ENCODE peak calls at places on chromosomes 6 and 20, in five cellular contexts. One of them, this sample, is unnamed.

GRCh38 chr20:24501764-24502163 is 32.3 kb downstream of the SYNDIG1 start:
- DNase-seq in psoas muscle: no peak
- DNase-seq in NCI-H510A treated with DMSO at 0.1 percent for 48 hours: no peak
- DNase-seq in substantia nigra: no peak
- DNase-seq in lower lobe of right lung: no peak
- DNase-seq in this sample: no peak

GRCh38 chr20:47878601-47879004 is 93.3 kb upstream of the SULF2 start:
- DNase-seq in psoas muscle: no peak
- DNase-seq in NCI-H510A treated with DMSO at 0.1 percent for 48 hours: no peak
- DNase-seq in substantia nigra: no peak
- DNase-seq in lower lobe of right lung: no peak
- DNase-seq in this sample: no peak

GRCh38 chr20:46752639-46753235 is 43.3 kb downstream of the SLC2A10 start:
- DNase-seq in psoas muscle: peak; percentile 74
- DNase-seq in NCI-H510A treated with DMSO at 0.1 percent for 48 hours: peak; percentile 78
- DNase-seq in substantia nigra: peak; percentile 45
- DNase-seq in lower lobe of right lung: peak; percentile 67
- DNase-seq in this sample: no peak

GRCh38 chr20:19347943-19348456 is 135.6 kb downstream of the SLC24A3 start:
- DNase-seq in psoas muscle: peak; percentile 60
- DNase-seq in NCI-H510A treated with DMSO at 0.1 percent for 48 hours: no peak
- DNase-seq in substantia nigra: no peak
- DNase-seq in lower lobe of right lung: no peak
- DNase-seq in this sample: no peak

GRCh38 chr20:8043687-8044278 is 24.2 kb upstream of the TMX4 start:
- DNase-seq in psoas muscle: no peak
- DNase-seq in NCI-H510A treated with DMSO at 0.1 percent for 48 hours: peak; percentile 95
- DNase-seq in substantia nigra: no peak
- DNase-seq in lower lobe of right lung: no peak
- DNase-seq in this sample: no peak

GRCh38 chr6:109783245-109783990 is 92.3 kb downstream of the FIG4 start:
- DNase-seq in psoas muscle: no peak
- DNase-seq in NCI-H510A treated with DMSO at 0.1 percent for 48 hours: no peak
- DNase-seq in substantia nigra: no peak
- DNase-seq in lower lobe of right lung: no peak
- DNase-seq in this sample: no peak

GRCh38 chr6:163415176-163415619 is 680 bp downstream of the QKI start:
- DNase-seq in psoas muscle: peak; percentile 62
- DNase-seq in NCI-H510A treated with DMSO at 0.1 percent for 48 hours: no peak
- DNase-seq in substantia nigra: no peak
- DNase-seq in lower lobe of right lung: peak; percentile 53
- DNase-seq in this sample: peak; percentile 41

GRCh38 chr6:10722570-10722819 is 375 bp upstream of the TMEM14C start:
- DNase-seq in psoas muscle: no peak
- DNase-seq in NCI-H510A treated with DMSO at 0.1 percent for 48 hours: no peak
- DNase-seq in substantia nigra: no peak
- DNase-seq in lower lobe of right lung: no peak
- DNase-seq in this sample: no peak

GRCh38 chr6:23412770-23413169 is 713.2 kb upstream of the NRSN1 start:
- DNase-seq in psoas muscle: no peak
- DNase-seq in NCI-H510A treated with DMSO at 0.1 percent for 48 hours: no peak
- DNase-seq in substantia nigra: no peak
- DNase-seq in lower lobe of right lung: no peak
- DNase-seq in this sample: no peak

GRCh38 chr6:125974214-125974866 is 12.0 kb upstream of the TRMT11 start:
- DNase-seq in psoas muscle: no peak
- DNase-seq in NCI-H510A treated with DMSO at 0.1 percent for 48 hours: peak; percentile 34
- DNase-seq in substantia nigra: no peak
- DNase-seq in lower lobe of right lung: no peak
- DNase-seq in this sample: no peak

GRCh38 chr6:52138284-52138683 is 47.9 kb upstream of the IL17A start:
- DNase-seq in psoas muscle: no peak
- DNase-seq in NCI-H510A treated with DMSO at 0.1 percent for 48 hours: no peak
- DNase-seq in substantia nigra: no peak
- DNase-seq in lower lobe of right lung: no peak
- DNase-seq in this sample: no peak

GRCh38 chr6:75551367-75551952 is 50.2 kb upstream of the SENP6 start:
- DNase-seq in psoas muscle: no peak
- DNase-seq in NCI-H510A treated with DMSO at 0.1 percent for 48 hours: no peak
- DNase-seq in substantia nigra: no peak
- DNase-seq in lower lobe of right lung: no peak
- DNase-seq in this sample: no peak

GRCh38 chr20:36346256-36346655 is 40.1 kb downstream of the DLGAP4 start:
- DNase-seq in psoas muscle: peak; percentile 4
- DNase-seq in NCI-H510A treated with DMSO at 0.1 percent for 48 hours: no peak
- DNase-seq in substantia nigra: no peak
- DNase-seq in lower lobe of right lung: no peak
- DNase-seq in this sample: no peak

GRCh38 chr6:15893556-15894253 is 230.9 kb upstream of the DTNBP1 start:
- DNase-seq in psoas muscle: no peak
- DNase-seq in NCI-H510A treated with DMSO at 0.1 percent for 48 hours: no peak
- DNase-seq in substantia nigra: no peak
- DNase-seq in lower lobe of right lung: no peak
- DNase-seq in this sample: no peak

GRCh38 chr6:154891901-154892300 is 103.2 kb upstream of the TIAM2 start:
- DNase-seq in psoas muscle: no peak
- DNase-seq in NCI-H510A treated with DMSO at 0.1 percent for 48 hours: no peak
- DNase-seq in substantia nigra: no peak
- DNase-seq in lower lobe of right lung: no peak
- DNase-seq in this sample: no peak

GRCh38 chr20:3783516-3784225 is 2.4 kb upstream of the SPEF1 start:
- DNase-seq in psoas muscle: peak; percentile 41
- DNase-seq in NCI-H510A treated with DMSO at 0.1 percent for 48 hours: no peak
- DNase-seq in substantia nigra: no peak
- DNase-seq in lower lobe of right lung: peak; percentile 28
- DNase-seq in this sample: no peak

GRCh38 chr6:36204068-36204753 is 7.7 kb downstream of the BRPF3 start:
- DNase-seq in psoas muscle: no peak
- DNase-seq in NCI-H510A treated with DMSO at 0.1 percent for 48 hours: no peak
- DNase-seq in substantia nigra: no peak
- DNase-seq in lower lobe of right lung: no peak
- DNase-seq in this sample: no peak

GRCh38 chr6:10441004-10441654 is 26.3 kb upstream of the TFAP2A start:
- DNase-seq in psoas muscle: no peak
- DNase-seq in NCI-H510A treated with DMSO at 0.1 percent for 48 hours: no peak
- DNase-seq in substantia nigra: no peak
- DNase-seq in lower lobe of right lung: no peak
- DNase-seq in this sample: no peak

GRCh38 chr20:15902493-15902892 is 670.8 kb downstream of the KIF16B start:
- DNase-seq in psoas muscle: no peak
- DNase-seq in NCI-H510A treated with DMSO at 0.1 percent for 48 hours: no peak
- DNase-seq in substantia nigra: no peak
- DNase-seq in lower lobe of right lung: no peak
- DNase-seq in this sample: no peak

GRCh38 chr6:125507987-125508655 is 206.4 kb upstream of the HDDC2 start:
- DNase-seq in psoas muscle: no peak
- DNase-seq in NCI-H510A treated with DMSO at 0.1 percent for 48 hours: peak; percentile 62
- DNase-seq in substantia nigra: no peak
- DNase-seq in lower lobe of right lung: no peak
- DNase-seq in this sample: no peak

GRCh38 chr6:4585682-4586468 is 190.3 kb upstream of the CDYL start:
- DNase-seq in psoas muscle: no peak
- DNase-seq in NCI-H510A treated with DMSO at 0.1 percent for 48 hours: no peak
- DNase-seq in substantia nigra: no peak
- DNase-seq in lower lobe of right lung: no peak
- DNase-seq in this sample: no peak

GRCh38 chr6:44576132-44576601 is 188.7 kb downstream of the CDC5L start:
- DNase-seq in psoas muscle: no peak
- DNase-seq in NCI-H510A treated with DMSO at 0.1 percent for 48 hours: no peak
- DNase-seq in substantia nigra: no peak
- DNase-seq in lower lobe of right lung: no peak
- DNase-seq in this sample: no peak

GRCh38 chr6:83917001-83917400 is 57.5 kb downstream of the CYB5R4 start:
- DNase-seq in psoas muscle: no peak
- DNase-seq in NCI-H510A treated with DMSO at 0.1 percent for 48 hours: no peak
- DNase-seq in substantia nigra: no peak
- DNase-seq in lower lobe of right lung: no peak
- DNase-seq in this sample: no peak

GRCh38 chr20:4556781-4557180 is 164.9 kb upstream of the PRND start:
- DNase-seq in psoas muscle: no peak
- DNase-seq in NCI-H510A treated with DMSO at 0.1 percent for 48 hours: no peak
- DNase-seq in substantia nigra: no peak
- DNase-seq in lower lobe of right lung: no peak
- DNase-seq in this sample: no peak

GRCh38 chr6:128499079-128499705 is 21.2 kb downstream of the PTPRK start:
- DNase-seq in psoas muscle: no peak
- DNase-seq in NCI-H510A treated with DMSO at 0.1 percent for 48 hours: no peak
- DNase-seq in substantia nigra: no peak
- DNase-seq in lower lobe of right lung: no peak
- DNase-seq in this sample: no peak

GRCh38 chr6:3305831-3306230 is 47.1 kb downstream of the PSMG4 start:
- DNase-seq in psoas muscle: no peak
- DNase-seq in NCI-H510A treated with DMSO at 0.1 percent for 48 hours: no peak
- DNase-seq in substantia nigra: no peak
- DNase-seq in lower lobe of right lung: no peak
- DNase-seq in this sample: no peak

GRCh38 chr6:25132934-25133333 is 146.2 kb upstream of the CARMIL1 start:
- DNase-seq in psoas muscle: no peak
- DNase-seq in NCI-H510A treated with DMSO at 0.1 percent for 48 hours: no peak
- DNase-seq in substantia nigra: no peak
- DNase-seq in lower lobe of right lung: no peak
- DNase-seq in this sample: no peak

GRCh38 chr6:98136333-98136732 is 698.0 kb upstream of the POU3F2 start:
- DNase-seq in psoas muscle: no peak
- DNase-seq in NCI-H510A treated with DMSO at 0.1 percent for 48 hours: no peak
- DNase-seq in substantia nigra: no peak
- DNase-seq in lower lobe of right lung: no peak
- DNase-seq in this sample: no peak

GRCh38 chr20:29427201-29428060 is 1830.0 kb upstream of the DEFB115 start:
- DNase-seq in psoas muscle: no peak
- DNase-seq in NCI-H510A treated with DMSO at 0.1 percent for 48 hours: no peak
- DNase-seq in substantia nigra: no peak
- DNase-seq in lower lobe of right lung: no peak
- DNase-seq in this sample: peak; percentile 41